ENCODE peak calls at places on chromosome 4, in eight cellular contexts. Z is epithelial cell of prostate; Q is stimulated activated CD8-positive, alpha-beta memory T cell treated with anti-CD3 and anti-CD28 coated beads, Interleukin-7, amount 100 ng/mL, for 24 hours; V is anterior cingulate cortex; N is NCI-H1417; O is right cardiac atrium; P is Calu3; L is right atrium auricular region. B is an unnamed sample.
A peak's percentile ranks its signal among the peaks of the same experiment; 100 is the strongest.

GRCh38 chr4:174521800-174522182 is 497 bp downstream of the HPGD start:
- DNase-seq in V (no peak), O (no peak), P (peak; percentile 14), N (peak; percentile 78), Q (no peak), L (no peak), Z (no peak), B (peak; percentile 55)

GRCh38 chr4:40322853-40323252 is 12.3 kb upstream of the CHRNA9 start:
- DNase-seq in O (no peak), V (no peak), Z (no peak), Q (no peak), P (no peak), L (no peak), N (peak; percentile 1), B (peak; percentile 67)

GRCh38 chr4:112896326-112896892 is 153.0 kb upstream of the ANK2 start:
- DNase-seq in Q (no peak), P (no peak), N (no peak), L (no peak), Z (no peak), V (no peak), O (no peak), B (no peak)

GRCh38 chr4:110188113-110188512 is 10.3 kb downstream of the ELOVL6 start:
- DNase-seq in Q (no peak), L (no peak), O (no peak), Z (no peak), P (no peak), V (no peak), N (no peak), B (no peak)

GRCh38 chr4:80182237-80182866 is 15.0 kb upstream of the PRDM8 start:
- DNase-seq in V (peak; percentile 12), P (no peak), N (no peak), O (no peak), Q (no peak), Z (no peak), L (no peak), B (no peak)

GRCh38 chr4:14396183-14396582 is 606.1 kb upstream of the CPEB2 start:
- DNase-seq in P (no peak), L (no peak), Q (no peak), Z (no peak), O (no peak), N (no peak), V (no peak), B (no peak)

GRCh38 chr4:2977116-2978097 is 14.0 kb downstream of the GRK4 start:
- DNase-seq in N (no peak), Z (no peak), L (no peak), V (no peak), O (no peak), Q (no peak), P (no peak), B (peak; percentile 73)

GRCh38 chr4:159719531-159719930 is 616.7 kb downstream of the RAPGEF2 start:
- DNase-seq in V (no peak), O (no peak), Q (no peak), P (no peak), Z (no peak), N (no peak), L (no peak), B (no peak)

GRCh38 chr4:71550220-71551190 is 211.7 kb downstream of the SLC4A4 start:
- DNase-seq in N (no peak), L (no peak), V (no peak), Q (no peak), O (no peak), P (peak; percentile 18), Z (no peak), B (no peak)

GRCh38 chr4:1855334-1856070 is 454 bp downstream of the LETM1 start:
- DNase-seq in N (peak; percentile 33), O (peak; percentile 57), P (no peak), Z (no peak), Q (no peak), L (no peak), V (no peak), B (peak; percentile 27)

GRCh38 chr4:74444891-74445642 is at the start of gene AREG:
- DNase-seq in Z (no peak), Q (peak; percentile 68), N (peak; percentile 75), L (peak; percentile 89), P (peak; percentile 89), O (peak; percentile 77), V (no peak), B (peak; percentile 47)

GRCh38 chr4:3452376-3452775 is 10.6 kb downstream of the HGFAC start:
- DNase-seq in N (no peak), Q (no peak), V (no peak), L (no peak), Z (no peak), O (no peak), P (peak; percentile 50), B (no peak)

GRCh38 chr4:2295535-2296442 is 33.9 kb upstream of the MXD4 start:
- DNase-seq in O (no peak), Z (no peak), P (no peak), V (no peak), L (no peak), Q (no peak), N (peak; percentile 97), B (no peak)

GRCh38 chr4:168682898-168683500 is 186.1 kb downstream of the PALLD start:
- DNase-seq in P (no peak), O (no peak), Z (no peak), N (no peak), L (no peak), Q (no peak), V (no peak), B (no peak)

GRCh38 chr4:150390531-150390910 is 191.4 kb upstream of the MAB21L2 start:
- DNase-seq in L (no peak), N (no peak), P (no peak), V (no peak), Z (no peak), Q (no peak), O (no peak), B (no peak)

GRCh38 chr4:180665994-180666818 is 1577.0 kb upstream of the TENM3 start:
- DNase-seq in O (no peak), L (no peak), P (peak; percentile 56), Q (no peak), N (peak; percentile 60), V (no peak), Z (peak; percentile 2), B (peak; percentile 77)

GRCh38 chr4:128416921-128417320 is 129.3 kb upstream of the PGRMC2 start:
- DNase-seq in P (no peak), L (no peak), Z (no peak), V (no peak), O (no peak), Q (no peak), N (no peak), B (no peak)

GRCh38 chr4:77043507-77044131 is 32.2 kb downstream of the CCNI start:
- DNase-seq in O (peak; percentile 29), P (no peak), N (no peak), Q (no peak), L (no peak), Z (no peak), V (no peak), B (peak; percentile 90)

GRCh38 chr4:3075652-3075981 is 1.1 kb downstream of the HTT start:
- DNase-seq in Q (no peak), L (no peak), P (no peak), N (no peak), Z (no peak), V (no peak), O (no peak), B (no peak)

GRCh38 chr4:186840222-186840701 is 116.6 kb upstream of the FAT1 start:
- DNase-seq in N (no peak), L (peak; percentile 66), Q (no peak), P (peak; percentile 67), Z (no peak), V (no peak), O (peak; percentile 54), B (no peak)

GRCh38 chr4:1177274-1178141 is 5.1 kb upstream of the SPON2 start:
- DNase-seq in L (no peak), N (no peak), O (no peak), Q (no peak), V (no peak), Z (no peak), P (no peak), B (no peak)

GRCh38 chr4:2257361-2258001 is 4.4 kb downstream of the MXD4 start:
- DNase-seq in L (peak; percentile 57), V (no peak), N (no peak), P (no peak), O (peak; percentile 13), Q (no peak), Z (no peak), B (no peak)

GRCh38 chr4:140059159-140059558 is 94.8 kb downstream of the MAML3 start:
- DNase-seq in V (no peak), Z (no peak), O (no peak), Q (no peak), N (no peak), L (no peak), P (no peak), B (peak; percentile 82)

GRCh38 chr4:17468638-17469221 is 43.2 kb downstream of the QDPR start:
- DNase-seq in N (no peak), O (no peak), V (no peak), P (peak; percentile 4), L (no peak), Q (no peak), Z (no peak), B (no peak)